ENCODE peak calls at places on chromosome 6, in five cellular contexts. C is neuronal stem cell, H is IMR-90, T is trophoblast cell, W is H9. O is an unnamed sample.

GRCh38 chr6:48472121-48472520 is 361.1 kb upstream of the PTCHD4 start:
- DNase-seq in C (no peak), T (no peak), H (no peak), W (no peak), O (peak; percentile 34)

GRCh38 chr6:36387440-36388303 is at the start of gene ETV7:
- DNase-seq in T (peak; percentile 81), W (peak; percentile 57), C (no peak), H (peak; percentile 6), O (peak; percentile 56)

GRCh38 chr6:99993146-99993532 is 884 bp downstream of the MCHR2 start:
- DNase-seq in C (no peak), H (no peak), W (no peak), T (no peak), O (no peak)

GRCh38 chr6:118377711-118378414 is 170.2 kb upstream of the PLN start:
- DNase-seq in W (peak; percentile 56), H (no peak), T (no peak), C (peak; percentile 45), O (no peak)

GRCh38 chr6:136822379-136823127 is at the start of gene PEX7:
- DNase-seq in H (peak; percentile 91), C (peak; percentile 82), W (peak; percentile 93), T (peak; percentile 85), O (peak; percentile 92)

GRCh38 chr6:117384659-117385058 is 41.1 kb downstream of the ROS1 start:
- DNase-seq in W (no peak), C (no peak), H (no peak), T (no peak), O (no peak)

GRCh38 chr6:147970970-147971369 is 371.7 kb upstream of the SASH1 start:
- DNase-seq in C (no peak), W (no peak), T (no peak), H (peak; percentile 5), O (peak; percentile 20)

GRCh38 chr6:14731638-14732037 is 514.2 kb upstream of the JARID2 start:
- DNase-seq in C (no peak), W (no peak), T (no peak), H (no peak), O (no peak)

GRCh38 chr6:21079468-21080048 is 514.0 kb upstream of the SOX4 start:
- DNase-seq in W (no peak), C (no peak), H (peak; percentile 20), T (no peak), O (peak; percentile 26)

GRCh38 chr6:105851181-105851580 is 235.0 kb upstream of the PRDM1 start:
- DNase-seq in H (peak; percentile 51), W (peak; percentile 58), C (peak; percentile 20), T (no peak), O (no peak)

GRCh38 chr6:169074551-169074950 is 179.1 kb downstream of the THBS2 start:
- DNase-seq in W (no peak), T (no peak), C (no peak), H (peak; percentile 47), O (no peak)

GRCh38 chr6:55918639-55919038 is 43.2 kb upstream of the BMP5 start:
- DNase-seq in H (peak; percentile 79), T (no peak), W (no peak), C (no peak), O (no peak)

GRCh38 chr6:20367716-20368485 is 33.8 kb upstream of the E2F3 start:
- DNase-seq in W (no peak), H (peak; percentile 42), C (no peak), T (no peak), O (peak; percentile 32)

GRCh38 chr6:99344289-99344688 is 5.2 kb downstream of the FAXC start:
- DNase-seq in H (peak; percentile 60), T (no peak), C (no peak), W (no peak), O (peak; percentile 22)

GRCh38 chr6:14110001-14110818 is 7.4 kb upstream of the CD83 start:
- DNase-seq in T (no peak), W (no peak), H (no peak), C (no peak), O (no peak)

GRCh38 chr6:117195728-117196127 is 69.6 kb upstream of the VGLL2 start:
- DNase-seq in C (no peak), H (no peak), T (peak; percentile 83), W (no peak), O (no peak)

GRCh38 chr6:157632821-157633220 is 190.2 kb upstream of the SNX9 start:
- DNase-seq in C (no peak), T (no peak), H (peak; percentile 89), W (no peak), O (no peak)

GRCh38 chr6:138162104-138162946 is 586 bp downstream of the ARFGEF3 start:
- DNase-seq in H (no peak), T (no peak), W (peak; percentile 40), C (no peak), O (peak; percentile 17)

GRCh38 chr6:131636880-131637792 is at the start of gene ENPP3:
- DNase-seq in C (no peak), W (no peak), H (peak; percentile 13), T (no peak), O (no peak)

GRCh38 chr6:38034269-38034914 is 214.9 kb downstream of the ZFAND3 start:
- DNase-seq in W (no peak), H (peak; percentile 79), C (no peak), T (no peak), O (peak; percentile 66)

GRCh38 chr6:43773050-43773956 is 3.3 kb downstream of the VEGFA start:
- DNase-seq in T (peak; percentile 26), C (no peak), W (peak; percentile 72), H (peak; percentile 57), O (peak; percentile 58)

GRCh38 chr6:119495230-119495683 is 145.7 kb upstream of the MAN1A1 start:
- DNase-seq in H (no peak), T (no peak), W (no peak), C (no peak), O (no peak)

GRCh38 chr6:149190228-149190831 is 127.2 kb upstream of the TAB2 start:
- DNase-seq in W (peak; percentile 84), C (no peak), H (peak; percentile 13), T (no peak), O (peak; percentile 23)

GRCh38 chr6:9745966-9746365 is 668.9 kb downstream of the TFAP2A start:
- DNase-seq in H (peak; percentile 11), T (peak; percentile 53), C (no peak), W (no peak), O (no peak)

GRCh38 chr6:163645560-163645959 is 231.0 kb downstream of the QKI start:
- DNase-seq in T (peak; percentile 18), W (no peak), H (no peak), C (no peak), O (no peak)

GRCh38 chr6:14759976-14760672 is 485.7 kb upstream of the JARID2 start:
- DNase-seq in C (no peak), T (no peak), H (no peak), W (no peak), O (no peak)

GRCh38 chr6:14841901-14842421 is 403.9 kb upstream of the JARID2 start:
- DNase-seq in T (peak; percentile 81), W (no peak), H (peak; percentile 100), C (no peak), O (peak; percentile 98)

GRCh38 chr6:117465691-117466090 is 16.8 kb upstream of the DCBLD1 start:
- DNase-seq in W (no peak), H (no peak), T (no peak), C (no peak), O (no peak)

GRCh38 chr6:41489284-41489851 is 56.8 kb upstream of the FOXP4 start:
- DNase-seq in W (no peak), C (no peak), H (peak; percentile 56), T (no peak), O (no peak)

GRCh38 chr6:33279971-33280511 is 3.1 kb downstream of the B3GALT4 start:
- DNase-seq in T (peak; percentile 49), W (peak; percentile 89), H (peak; percentile 64), C (no peak), O (peak; percentile 85)

GRCh38 chr6:39411001-39411400 is 88.5 kb upstream of the KCNK16 start:
- DNase-seq in H (no peak), W (no peak), T (no peak), C (no peak), O (no peak)

GRCh38 chr6:29629571-29629970 is 3.4 kb downstream of the GABBR1 start:
- DNase-seq in H (no peak), W (no peak), T (no peak), C (no peak), O (no peak)

GRCh38 chr6:170366248-170366960 is 59.8 kb downstream of the FAM120B start:
- DNase-seq in W (no peak), H (no peak), T (no peak), C (no peak), O (no peak)
- H3K4me1 ChIP-seq in W (no peaks in the 10 kb centered on the region), H (no peaks in the 10 kb centered on the region), T (no peaks in the 10 kb centered on the region), C (no peaks in the 10 kb centered on the region), O (peaks cover 15% of the 10 kb centered on the region)

GRCh38 chr6:50819906-50820589 is 1.4 kb downstream of the TFAP2B start:
- DNase-seq in H (no peak), T (no peak), W (peak; percentile 58), C (no peak), O (no peak)
- H4K8ac ChIP-seq in H (no peak overlapping the region), T (peak overlapping the region; percentile 68), W (no peak overlapping the region), C (no peak overlapping the region), O (no peak overlapping the region)

GRCh38 chr6:7148100-7148822 is 40.5 kb downstream of the RREB1 start:
- DNase-seq in T (no peak), H (peak; percentile 79), C (no peak), W (no peak), O (peak; percentile 63)

GRCh38 chr6:7146079-7146828 is 38.5 kb downstream of the RREB1 start:
- DNase-seq in T (no peak), W (no peak), C (no peak), H (peak; percentile 80), O (peak; percentile 79)

GRCh38 chr6:7145269-7146078 is 37.7 kb downstream of the RREB1 start:
- DNase-seq in W (no peak), C (no peak), T (no peak), H (no peak), O (no peak)

GRCh38 chr6:7144810-7145209 is 37.0 kb downstream of the RREB1 start:
- DNase-seq in H (no peak), T (no peak), W (no peak), C (no peak), O (no peak)

DNA sequence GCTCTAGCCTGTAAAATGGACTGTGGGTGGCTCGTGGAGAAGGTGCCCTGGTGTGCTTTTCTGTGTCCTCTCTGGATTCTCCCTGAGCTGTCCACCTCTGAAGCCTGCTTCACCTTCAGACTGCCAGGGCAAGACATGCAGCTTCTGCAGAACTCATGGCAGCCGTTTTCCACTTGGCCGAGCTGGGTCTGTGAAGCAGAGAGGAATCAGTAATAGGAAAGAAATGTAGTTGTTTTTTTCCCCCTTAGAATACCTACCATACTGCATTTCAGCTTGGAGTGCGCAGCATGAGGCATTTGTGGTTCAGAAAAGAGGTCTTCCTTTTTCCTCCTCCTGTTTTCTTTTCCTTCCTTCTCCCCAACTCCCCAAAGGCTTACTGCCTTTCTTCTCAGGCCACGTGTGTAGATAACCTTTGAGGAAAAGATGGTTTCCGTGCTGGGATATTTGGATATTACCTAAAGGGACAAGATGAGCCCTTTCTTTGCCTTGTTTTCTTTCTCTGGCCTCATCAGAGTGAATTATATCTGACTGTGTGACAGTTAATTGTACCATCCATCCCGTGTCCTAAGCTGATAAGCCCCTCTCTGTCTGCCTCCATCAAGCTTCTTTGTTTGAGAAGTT is 39.4 kb downstream of the RREB1 start:
- DNase-seq in C (no peak), H (no peak), W (no peak), T (no peak), O (no peak)
- H4K91ac ChIP-seq in C (no peak overlapping the region), H (peak overlapping the region; percentile 83), W (no peak overlapping the region), T (peak overlapping the region; percentile 84), O (no peak overlapping the region)

GRCh38 chr6:108948252-108948651 is 100.0 kb downstream of the ARMC2 start:
- DNase-seq in C (no peak), H (no peak), T (no peak), W (no peak), O (no peak)
- H3K4me1 ChIP-seq in C (peaks cover 9% of the 10 kb centered on the region), H (peaks cover 24% of the 10 kb centered on the region), T (no peaks in the 10 kb centered on the region), W (peaks cover 2% of the 10 kb centered on the region), O (peaks cover 19% of the 10 kb centered on the region)